ENCODE peak calls at places on chromosomes 5 and 9, in five cellular contexts. One of them, this sample, is unnamed.

GRCh38 chr5:177507596-177508216 is 1.9 kb downstream of the DOK3 start:
- DNase-seq in trophoblast cell: no peak
- DNase-seq in mesenchymal stem cell: no peak
- DNase-seq in H9: no peak
- DNase-seq in neuronal stem cell: no peak
- DNase-seq in this sample: no peak

GRCh38 chr9:136431782-136432350 is 7.8 kb downstream of the INPP5E start:
- DNase-seq in trophoblast cell: no peak
- DNase-seq in neuronal stem cell: no peak
- DNase-seq in mesenchymal stem cell: no peak
- DNase-seq in H9: no peak
- DNase-seq in this sample: no peak

GRCh38 chr5:96081276-96081858 is 119.7 kb upstream of the ELL2 start:
- DNase-seq in H9: no peak
- DNase-seq in trophoblast cell: no peak
- DNase-seq in mesenchymal stem cell: peak
- DNase-seq in neuronal stem cell: no peak
- DNase-seq in this sample: no peak

GRCh38 chr5:178241259-178241658 is 8.7 kb upstream of the PHYKPL start:
- DNase-seq in mesenchymal stem cell: no peak
- DNase-seq in H9: no peak
- DNase-seq in neuronal stem cell: no peak
- DNase-seq in trophoblast cell: no peak
- DNase-seq in this sample: no peak

GRCh38 chr9:96051423-96051822 is 175.9 kb downstream of the ERCC6L2 start:
- DNase-seq in trophoblast cell: no peak
- DNase-seq in H9: no peak
- DNase-seq in neuronal stem cell: no peak
- DNase-seq in mesenchymal stem cell: no peak
- DNase-seq in this sample: no peak

GRCh38 chr5:124889522-124889828 is 143.0 kb upstream of the ZNF608 start:
- DNase-seq in trophoblast cell: no peak
- DNase-seq in neuronal stem cell: no peak
- DNase-seq in H9: no peak
- DNase-seq in mesenchymal stem cell: no peak
- DNase-seq in this sample: no peak

GRCh38 chr9:942805-943580 is 33.5 kb upstream of the DMRT3 start:
- DNase-seq in trophoblast cell: peak
- DNase-seq in neuronal stem cell: no peak
- DNase-seq in mesenchymal stem cell: no peak
- DNase-seq in H9: peak
- DNase-seq in this sample: no peak

GRCh38 chr5:9540791-9541190 is 5.1 kb downstream of the SEMA5A start:
- DNase-seq in mesenchymal stem cell: peak
- DNase-seq in trophoblast cell: no peak
- DNase-seq in H9: no peak
- DNase-seq in neuronal stem cell: no peak
- DNase-seq in this sample: no peak

GRCh38 chr5:127723571-127723970 is 20.4 kb downstream of the CCDC192 start:
- DNase-seq in H9: no peak
- DNase-seq in neuronal stem cell: no peak
- DNase-seq in trophoblast cell: no peak
- DNase-seq in mesenchymal stem cell: peak
- DNase-seq in this sample: no peak

GRCh38 chr9:89436963-89437625 is 60.8 kb downstream of the SEMA4D start:
- DNase-seq in trophoblast cell: no peak
- DNase-seq in neuronal stem cell: no peak
- DNase-seq in H9: no peak
- DNase-seq in mesenchymal stem cell: no peak
- DNase-seq in this sample: no peak

GRCh38 chr9:137113385-137114159 is 961 bp downstream of the DPP7 start:
- DNase-seq in trophoblast cell: no peak
- DNase-seq in neuronal stem cell: no peak
- DNase-seq in H9: no peak
- DNase-seq in mesenchymal stem cell: no peak
- DNase-seq in this sample: peak

GRCh38 chr9:89796606-89797005 is 191.8 kb downstream of the GADD45G start:
- DNase-seq in trophoblast cell: no peak
- DNase-seq in mesenchymal stem cell: no peak
- DNase-seq in H9: no peak
- DNase-seq in neuronal stem cell: no peak
- DNase-seq in this sample: no peak

GRCh38 chr5:125408582-125409069 is 662.2 kb upstream of the ZNF608 start:
- DNase-seq in trophoblast cell: no peak
- DNase-seq in H9: no peak
- DNase-seq in mesenchymal stem cell: peak
- DNase-seq in neuronal stem cell: no peak
- DNase-seq in this sample: no peak

GRCh38 chr5:65961644-65962043 is 35.3 kb downstream of the ERBIN start:
- DNase-seq in trophoblast cell: peak
- DNase-seq in H9: no peak
- DNase-seq in mesenchymal stem cell: peak
- DNase-seq in neuronal stem cell: no peak
- DNase-seq in this sample: no peak

GRCh38 chr5:73213566-73213998 is 40.6 kb downstream of the TMEM174 start:
- DNase-seq in H9: no peak
- DNase-seq in mesenchymal stem cell: no peak
- DNase-seq in trophoblast cell: no peak
- DNase-seq in neuronal stem cell: no peak
- DNase-seq in this sample: peak

GRCh38 chr5:124932791-124933600 is 186.6 kb upstream of the ZNF608 start:
- DNase-seq in H9: no peak
- DNase-seq in mesenchymal stem cell: peak
- DNase-seq in neuronal stem cell: no peak
- DNase-seq in trophoblast cell: no peak
- DNase-seq in this sample: no peak

GRCh38 chr5:84249918-84250635 is 134.6 kb downstream of the EDIL3 start:
- DNase-seq in neuronal stem cell: peak
- DNase-seq in H9: no peak
- DNase-seq in trophoblast cell: no peak
- DNase-seq in mesenchymal stem cell: peak
- DNase-seq in this sample: peak

GRCh38 chr5:67202830-67203229 is 6.2 kb upstream of the CD180 start:
- DNase-seq in H9: no peak
- DNase-seq in trophoblast cell: no peak
- DNase-seq in mesenchymal stem cell: no peak
- DNase-seq in neuronal stem cell: no peak
- DNase-seq in this sample: no peak

GRCh38 chr5:127092690-127093089 is 19.4 kb upstream of the C5orf63 start:
- DNase-seq in trophoblast cell: no peak
- DNase-seq in neuronal stem cell: no peak
- DNase-seq in mesenchymal stem cell: peak
- DNase-seq in H9: no peak
- DNase-seq in this sample: no peak

GRCh38 chr5:69454460-69455249 is 37.9 kb upstream of the OCLN start:
- DNase-seq in mesenchymal stem cell: no peak
- DNase-seq in trophoblast cell: peak
- DNase-seq in neuronal stem cell: no peak
- DNase-seq in H9: no peak
- DNase-seq in this sample: no peak

GRCh38 chr5:27590503-27590902 is 552.1 kb upstream of the CDH9 start:
- DNase-seq in trophoblast cell: no peak
- DNase-seq in mesenchymal stem cell: no peak
- DNase-seq in neuronal stem cell: no peak
- DNase-seq in H9: no peak
- DNase-seq in this sample: no peak

GRCh38 chr5:84863020-84863419 is 478.3 kb upstream of the EDIL3 start:
- DNase-seq in mesenchymal stem cell: no peak
- DNase-seq in trophoblast cell: no peak
- DNase-seq in neuronal stem cell: no peak
- DNase-seq in H9: no peak
- DNase-seq in this sample: no peak

DNA sequence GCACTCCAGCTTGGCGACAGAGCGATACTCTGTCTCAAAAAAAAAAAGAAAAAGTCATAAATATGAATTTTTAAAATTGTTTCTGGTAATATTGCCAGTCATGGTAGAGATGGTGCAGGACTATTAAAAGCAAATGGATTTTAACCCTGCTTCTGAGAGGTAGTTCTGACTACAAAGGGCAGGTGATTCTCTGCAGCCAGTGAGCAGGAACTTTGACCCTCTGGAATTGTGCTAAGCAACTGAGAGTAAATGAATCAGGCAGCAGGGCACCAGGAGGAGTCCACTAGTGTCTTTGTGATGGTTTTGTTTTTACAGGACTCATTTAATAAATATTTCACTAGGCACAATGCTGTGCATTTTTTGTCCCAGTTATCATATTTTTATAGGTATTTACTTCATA is 781.2 kb downstream of the TLE4 start:
- DNase-seq in trophoblast cell: no peak
- DNase-seq in neuronal stem cell: no peak
- DNase-seq in H9: no peak
- DNase-seq in mesenchymal stem cell: no peak
- DNase-seq in this sample: no peak
- H2BK12ac ChIP-seq in trophoblast cell: no peak
- H2BK12ac ChIP-seq in neuronal stem cell: no peak
- H2BK12ac ChIP-seq in H9: no peak
- H2BK12ac ChIP-seq in mesenchymal stem cell: no peak
- H2BK12ac ChIP-seq in this sample: no peak

GRCh38 chr5:179416114-179416730 is 71.0 kb upstream of the ADAMTS2 start:
- DNase-seq in H9: no peak
- DNase-seq in trophoblast cell: no peak
- DNase-seq in mesenchymal stem cell: no peak
- DNase-seq in neuronal stem cell: no peak
- DNase-seq in this sample: peak
- H2BK12ac ChIP-seq in H9: no peak
- H2BK12ac ChIP-seq in trophoblast cell: no peak
- H2BK12ac ChIP-seq in mesenchymal stem cell: no peak
- H2BK12ac ChIP-seq in neuronal stem cell: no peak
- H2BK12ac ChIP-seq in this sample: no peak

DNA sequence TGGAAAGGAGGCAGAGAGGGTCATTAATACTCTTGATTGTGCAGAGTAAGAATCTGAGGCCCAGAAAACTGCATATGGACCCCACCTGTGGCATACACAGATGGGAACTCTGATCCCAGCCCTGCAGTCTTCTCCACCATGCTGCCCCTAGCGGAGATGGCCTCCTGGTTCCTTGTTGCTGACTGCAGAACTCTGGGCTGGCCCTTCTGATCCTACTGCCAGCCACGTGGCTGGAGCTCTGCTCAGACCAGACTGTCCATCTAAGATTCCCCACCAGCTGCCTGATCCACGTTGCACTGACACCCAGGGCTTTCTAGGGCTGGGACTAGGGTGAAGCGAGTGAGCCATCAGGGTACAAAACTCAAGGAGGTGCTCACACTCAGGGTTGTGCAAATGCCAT is 245.7 kb upstream of the NR4A3 start:
- DNase-seq in trophoblast cell: no peak
- DNase-seq in neuronal stem cell: no peak
- DNase-seq in mesenchymal stem cell: no peak
- DNase-seq in H9: peak
- DNase-seq in this sample: no peak
- H2BK12ac ChIP-seq in trophoblast cell: no peak
- H2BK12ac ChIP-seq in neuronal stem cell: no peak
- H2BK12ac ChIP-seq in mesenchymal stem cell: no peak
- H2BK12ac ChIP-seq in H9: no peak
- H2BK12ac ChIP-seq in this sample: no peak

GRCh38 chr5:151295801-151296477 is 7.6 kb downstream of the SLC36A3 start:
- DNase-seq in H9: no peak
- DNase-seq in neuronal stem cell: no peak
- DNase-seq in mesenchymal stem cell: no peak
- DNase-seq in trophoblast cell: no peak
- DNase-seq in this sample: no peak

GRCh38 chr5:151298063-151298462 is 5.5 kb downstream of the SLC36A3 start:
- DNase-seq in trophoblast cell: no peak
- DNase-seq in mesenchymal stem cell: peak
- DNase-seq in H9: peak
- DNase-seq in neuronal stem cell: no peak
- DNase-seq in this sample: no peak

GRCh38 chr5:151296974-151297373 is 6.6 kb downstream of the SLC36A3 start:
- DNase-seq in mesenchymal stem cell: no peak
- DNase-seq in neuronal stem cell: no peak
- DNase-seq in trophoblast cell: no peak
- DNase-seq in H9: no peak
- DNase-seq in this sample: no peak

GRCh38 chr5:151296478-151296830 is 7.1 kb downstream of the SLC36A3 start:
- DNase-seq in mesenchymal stem cell: no peak
- DNase-seq in neuronal stem cell: no peak
- DNase-seq in trophoblast cell: no peak
- DNase-seq in H9: no peak
- DNase-seq in this sample: no peak

DNA sequence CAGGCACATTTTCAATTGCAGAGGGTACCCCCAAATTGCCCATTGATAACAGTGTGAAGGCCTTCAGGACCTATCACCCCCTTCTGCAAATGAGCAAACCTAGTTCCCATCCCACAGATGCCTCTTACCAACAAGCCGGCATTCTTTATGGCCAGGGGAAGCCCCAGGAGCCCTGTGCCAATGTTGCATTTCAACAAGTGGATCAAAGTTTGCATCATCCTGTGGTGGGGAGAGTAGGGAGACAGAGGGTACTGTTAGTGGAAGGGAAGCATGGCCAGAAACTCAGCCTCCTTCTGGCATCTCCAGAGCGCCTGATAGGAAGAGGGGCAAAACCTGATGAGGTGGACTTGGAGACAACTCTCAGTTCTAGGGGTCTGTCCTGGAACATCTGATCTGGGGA is 5.1 kb downstream of the SLC36A3 start:
- DNase-seq in trophoblast cell: no peak
- DNase-seq in mesenchymal stem cell: peak
- DNase-seq in neuronal stem cell: no peak
- DNase-seq in H9: no peak
- DNase-seq in this sample: no peak
- H2BK12ac ChIP-seq in trophoblast cell: no peak
- H2BK12ac ChIP-seq in mesenchymal stem cell: no peak
- H2BK12ac ChIP-seq in neuronal stem cell: no peak
- H2BK12ac ChIP-seq in H9: no peak
- H2BK12ac ChIP-seq in this sample: no peak

GRCh38 chr9:127223810-127224177 is 40.8 kb upstream of the GARNL3 start:
- DNase-seq in mesenchymal stem cell: no peak
- DNase-seq in H9: no peak
- DNase-seq in neuronal stem cell: no peak
- DNase-seq in trophoblast cell: no peak
- DNase-seq in this sample: no peak
- H2BK12ac ChIP-seq in mesenchymal stem cell: no peak
- H2BK12ac ChIP-seq in H9: no peak
- H2BK12ac ChIP-seq in neuronal stem cell: no peak
- H2BK12ac ChIP-seq in trophoblast cell: no peak
- H2BK12ac ChIP-seq in this sample: no peak